ENCODE peak calls at places on chromosomes 7 and 10, in eight cellular contexts. S, K, Z, L, B, E, O and I are unnamed samples.

GRCh38 chr10:3625959-3626751 is 158.9 kb downstream of the KLF6 start:
- DNase-seq in S (no peak), K (no peak), Z (no peak), L (no peak), B (peak; percentile 74), E (no peak), O (no peak), I (no peak)

GRCh38 chr10:114876602-114877300 is 55.2 kb downstream of the FHIP2A start:
- DNase-seq in S (no peak), K (peak; percentile 43), Z (peak; percentile 77), L (peak; percentile 22), B (peak; percentile 86), E (peak; percentile 66), O (no peak), I (no peak)

GRCh38 chr7:51255536-51256243 is 60.9 kb downstream of the COBL start:
- DNase-seq in S (no peak), K (no peak), Z (peak; percentile 67), L (no peak), B (peak; percentile 16), E (no peak), O (no peak), I (no peak)

GRCh38 chr7:76314042-76314721 is 11.7 kb downstream of the HSPB1 start:
- DNase-seq in S (peak; percentile 96), K (peak; percentile 90), Z (peak; percentile 93), L (peak; percentile 97), B (peak; percentile 92), E (peak; percentile 48), O (peak; percentile 93), I (peak; percentile 88)

GRCh38 chr7:158976468-158976848 is 120.1 kb downstream of the DYNC2I1 start:
- DNase-seq in S (no peak), K (no peak), Z (no peak), L (no peak), B (no peak), E (no peak), O (no peak), I (no peak)

GRCh38 chr7:2006921-2007381 is 225.8 kb downstream of the MAD1L1 start:
- DNase-seq in S (no peak), K (no peak), Z (no peak), L (no peak), B (no peak), E (no peak), O (no peak), I (no peak)

GRCh38 chr7:28065308-28065707 is 115.3 kb downstream of the JAZF1 start:
- DNase-seq in S (no peak), K (no peak), Z (no peak), L (no peak), B (peak; percentile 64), E (no peak), O (no peak), I (no peak)

GRCh38 chr7:121351682-121352081 is 22.9 kb downstream of the WNT16 start:
- DNase-seq in S (no peak), K (no peak), Z (no peak), L (no peak), B (no peak), E (no peak), O (no peak), I (no peak)

GRCh38 chr7:114822131-114822530 is 99.8 kb upstream of the MDFIC start:
- DNase-seq in S (no peak), K (no peak), Z (no peak), L (no peak), B (no peak), E (no peak), O (no peak), I (no peak)

GRCh38 chr10:15857001-15857608 is 3.2 kb downstream of the MINDY3 start:
- DNase-seq in S (no peak), K (no peak), Z (no peak), L (no peak), B (no peak), E (no peak), O (no peak), I (no peak)

GRCh38 chr7:77566421-77566820 is 29.3 kb downstream of the PTPN12 start:
- DNase-seq in S (no peak), K (no peak), Z (no peak), L (no peak), B (no peak), E (no peak), O (no peak), I (no peak)

GRCh38 chr10:31319602-31320178 is 674 bp downstream of the ZEB1 start:
- DNase-seq in S (peak; percentile 4), K (no peak), Z (no peak), L (peak; percentile 11), B (no peak), E (no peak), O (no peak), I (no peak)

GRCh38 chr10:105643662-105644061 is 1002.6 kb downstream of the SORCS3 start:
- DNase-seq in S (no peak), K (no peak), Z (no peak), L (no peak), B (no peak), E (no peak), O (no peak), I (no peak)

GRCh38 chr7:24665564-24666294 is 91.5 kb downstream of the GSDME start:
- DNase-seq in S (peak; percentile 5), K (no peak), Z (peak; percentile 70), L (peak; percentile 32), B (peak; percentile 68), E (peak; percentile 4), O (peak; percentile 2), I (no peak)

GRCh38 chr7:44112997-44113763 is 9.0 kb downstream of the AEBP1 start:
- DNase-seq in S (no peak), K (no peak), Z (no peak), L (no peak), B (no peak), E (no peak), O (no peak), I (no peak)

GRCh38 chr10:84397735-84398144 is 69.4 kb downstream of the CCSER2 start:
- DNase-seq in S (no peak), K (no peak), Z (no peak), L (no peak), B (no peak), E (no peak), O (no peak), I (no peak)

GRCh38 chr10:69318997-69319727 is 40.9 kb downstream of the HK1 start:
- DNase-seq in S (peak; percentile 71), K (peak; percentile 45), Z (peak; percentile 76), L (peak; percentile 71), B (peak; percentile 61), E (peak; percentile 22), O (peak; percentile 66), I (no peak)

GRCh38 chr10:57018452-57018851 is 657.4 kb upstream of the ZWINT start:
- DNase-seq in S (no peak), K (no peak), Z (no peak), L (no peak), B (no peak), E (no peak), O (no peak), I (no peak)

GRCh38 chr10:62456611-62457101 is 82.5 kb downstream of the ZNF365 start:
- DNase-seq in S (no peak), K (no peak), Z (no peak), L (no peak), B (no peak), E (no peak), O (no peak), I (no peak)

GRCh38 chr10:6221971-6222751 is 19.4 kb downstream of the PFKFB3 start:
- DNase-seq in S (no peak), K (no peak), Z (no peak), L (no peak), B (no peak), E (no peak), O (no peak), I (no peak)

GRCh38 chr10:31526681-31527080 is 207.7 kb downstream of the ZEB1 start:
- DNase-seq in S (no peak), K (no peak), Z (no peak), L (no peak), B (no peak), E (no peak), O (no peak), I (no peak)

GRCh38 chr7:81402227-81402626 is 367.6 kb downstream of the HGF start:
- DNase-seq in S (no peak), K (no peak), Z (no peak), L (no peak), B (peak; percentile 9), E (no peak), O (no peak), I (no peak)

GRCh38 chr7:140876519-140877248 is 48.0 kb downstream of the BRAF start:
- DNase-seq in S (no peak), K (no peak), Z (no peak), L (no peak), B (peak; percentile 59), E (no peak), O (no peak), I (no peak)

GRCh38 chr10:61628199-61628874 is 34.4 kb upstream of the CABCOCO1 start:
- DNase-seq in S (no peak), K (no peak), Z (no peak), L (no peak), B (peak; percentile 58), E (no peak), O (no peak), I (no peak)

GRCh38 chr10:33453081-33453850 is 118.8 kb upstream of the NRP1 start:
- DNase-seq in S (no peak), K (no peak), Z (no peak), L (no peak), B (no peak), E (no peak), O (no peak), I (no peak)

GRCh38 chr7:46738713-46739220 is 817.7 kb upstream of the IGFBP3 start:
- DNase-seq in S (no peak), K (no peak), Z (no peak), L (no peak), B (no peak), E (no peak), O (no peak), I (no peak)

GRCh38 chr10:84375011-84375410 is 46.6 kb downstream of the CCSER2 start:
- DNase-seq in S (peak; percentile 7), K (no peak), Z (peak; percentile 40), L (peak; percentile 16), B (peak; percentile 70), E (no peak), O (no peak), I (no peak)

GRCh38 chr10:114996542-114996941 is 58.5 kb downstream of the TRUB1 start:
- DNase-seq in S (no peak), K (no peak), Z (no peak), L (no peak), B (no peak), E (no peak), O (no peak), I (no peak)

GRCh38 chr10:95031659-95032058 is 37.6 kb downstream of the CYP2C8 start:
- DNase-seq in S (no peak), K (no peak), Z (no peak), L (no peak), B (no peak), E (no peak), O (no peak), I (no peak)

GRCh38 chr10:34078017-34078416 is 737.1 kb downstream of the PARD3 start:
- DNase-seq in S (no peak), K (no peak), Z (no peak), L (no peak), B (no peak), E (no peak), O (no peak), I (no peak)

GRCh38 chr10:132469197-132469942 is 68.2 kb upstream of the INPP5A start:
- DNase-seq in S (no peak), K (no peak), Z (no peak), L (no peak), B (no peak), E (no peak), O (no peak), I (no peak)

GRCh38 chr10:34102237-34102673 is 712.8 kb downstream of the PARD3 start:
- DNase-seq in S (no peak), K (no peak), Z (no peak), L (no peak), B (no peak), E (no peak), O (no peak), I (no peak)

GRCh38 chr7:143393267-143394041 is 12.3 kb downstream of the ZYX start:
- DNase-seq in S (no peak), K (no peak), Z (no peak), L (no peak), B (peak; percentile 66), E (no peak), O (no peak), I (no peak)

GRCh38 chr7:114934758-114935157 is 12.9 kb downstream of the MDFIC start:
- DNase-seq in S (no peak), K (no peak), Z (no peak), L (no peak), B (no peak), E (no peak), O (no peak), I (no peak)